ENCODE peak calls at places on chromosomes 5 and 9, in nine cellular contexts. O is tibial artery; A is right lobe of liver; T is CD4-positive, CD25-positive, alpha-beta regulatory T cell; M is sigmoid colon; R is aorta; K is heart right ventricle; Q is PC-3; Y is stomach. E is an unnamed sample.

GRCh38 chr5:144304683-144305082 is 134.0 kb downstream of the KCTD16 start:
- DNase-seq in O (no peak), A (no peak), T (no peak), M (no peak), R (no peak), K (no peak), Q (no peak), Y (no peak), E (no peak)

GRCh38 chr9:131237311-131237710 is 39.0 kb downstream of the FAM78A start:
- DNase-seq in O (no peak), A (no peak), T (no peak), M (peak), R (no peak), K (no peak), Q (no peak), Y (no peak), E (no peak)

GRCh38 chr9:135706288-135706687 is 4.3 kb downstream of the KCNT1 start:
- DNase-seq in O (no peak), A (no peak), T (no peak), M (no peak), R (no peak), K (no peak), Q (no peak), Y (no peak), E (no peak)

GRCh38 chr5:138974227-138975063 is 99.3 kb upstream of the LRRTM2 start:
- DNase-seq in O (peak), A (no peak), T (no peak), M (no peak), R (no peak), K (peak), Q (no peak), Y (peak), E (no peak)

GRCh38 chr5:516338-516925 is 7.8 kb downstream of the SLC9A3 start:
- DNase-seq in O (no peak), A (no peak), T (no peak), M (no peak), R (no peak), K (no peak), Q (no peak), Y (no peak), E (no peak)

GRCh38 chr5:390571-391491 is 52.1 kb upstream of the EXOC3 start:
- DNase-seq in O (peak), A (no peak), T (no peak), M (no peak), R (peak), K (no peak), Q (peak), Y (peak), E (no peak)

GRCh38 chr5:73311291-73312110 is 137.1 kb downstream of the FOXD1 start:
- DNase-seq in O (peak), A (no peak), T (no peak), M (no peak), R (peak), K (peak), Q (peak), Y (no peak), E (no peak)

GRCh38 chr5:120765189-120765588 is 301.1 kb downstream of the PRR16 start:
- DNase-seq in O (no peak), A (no peak), T (no peak), M (no peak), R (no peak), K (no peak), Q (no peak), Y (no peak), E (no peak)

GRCh38 chr5:136619556-136619955 is 254.2 kb upstream of the TRPC7 start:
- DNase-seq in O (no peak), A (no peak), T (no peak), M (no peak), R (no peak), K (no peak), Q (no peak), Y (no peak), E (no peak)

GRCh38 chr5:51518607-51519006 is 135.4 kb downstream of the ISL1 start:
- DNase-seq in O (no peak), A (no peak), T (no peak), M (no peak), R (no peak), K (no peak), Q (no peak), Y (no peak), E (no peak)

GRCh38 chr5:177509361-177509951 is at the start of gene DOK3:
- DNase-seq in O (peak), A (peak), T (no peak), M (no peak), R (no peak), K (peak), Q (no peak), Y (peak), E (no peak)

GRCh38 chr5:34849253-34849652 is 10.3 kb downstream of the TTC23L start:
- DNase-seq in O (no peak), A (no peak), T (no peak), M (no peak), R (no peak), K (no peak), Q (peak), Y (no peak), E (no peak)

GRCh38 chr9:78932849-78933627 is 636.1 kb downstream of the PSAT1 start:
- DNase-seq in O (no peak), A (no peak), T (no peak), M (no peak), R (no peak), K (no peak), Q (peak), Y (no peak), E (no peak)

GRCh38 chr9:32502459-32502858 is 23.5 kb downstream of the RIGI start:
- DNase-seq in O (no peak), A (no peak), T (no peak), M (no peak), R (no peak), K (no peak), Q (peak), Y (no peak), E (peak)

GRCh38 chr5:2387224-2388004 is 364.1 kb downstream of the IRX2 start:
- DNase-seq in O (no peak), A (no peak), T (no peak), M (no peak), R (no peak), K (no peak), Q (no peak), Y (no peak), E (no peak)

GRCh38 chr5:75622564-75622963 is 11.3 kb downstream of the ANKDD1B start:
- DNase-seq in O (no peak), A (no peak), T (no peak), M (no peak), R (no peak), K (no peak), Q (peak), Y (peak), E (peak)

GRCh38 chr9:34049630-34050384 is 1.1 kb upstream of the UBAP2 start:
- DNase-seq in O (no peak), A (no peak), T (no peak), M (no peak), R (no peak), K (peak), Q (no peak), Y (peak), E (no peak)

GRCh38 chr5:36885566-36886485 is 9.3 kb downstream of the NIPBL start:
- DNase-seq in O (no peak), A (no peak), T (no peak), M (peak), R (no peak), K (no peak), Q (no peak), Y (no peak), E (no peak)

GRCh38 chr5:110159202-110159601 is 469.5 kb downstream of the MAN2A1 start:
- DNase-seq in O (no peak), A (no peak), T (no peak), M (no peak), R (no peak), K (no peak), Q (peak), Y (no peak), E (peak)

GRCh38 chr5:172943283-172943841 is 15.9 kb upstream of the RPL26L1 start:
- DNase-seq in O (peak), A (no peak), T (no peak), M (no peak), R (peak), K (peak), Q (no peak), Y (no peak), E (no peak)

GRCh38 chr5:56039985-56040384 is 45.2 kb upstream of the IL6ST start:
- DNase-seq in O (no peak), A (no peak), T (no peak), M (no peak), R (no peak), K (no peak), Q (peak), Y (no peak), E (no peak)

GRCh38 chr5:166073921-166074838 is 2217.3 kb upstream of the WWC1 start:
- DNase-seq in O (no peak), A (no peak), T (no peak), M (no peak), R (no peak), K (no peak), Q (no peak), Y (no peak), E (no peak)

GRCh38 chr9:20649381-20649780 is 27.1 kb upstream of the MLLT3 start:
- DNase-seq in O (no peak), A (no peak), T (no peak), M (no peak), R (no peak), K (no peak), Q (peak), Y (no peak), E (no peak)

GRCh38 chr5:172183881-172184280 is 4.1 kb downstream of the STK10 start:
- DNase-seq in O (no peak), A (no peak), T (no peak), M (no peak), R (no peak), K (no peak), Q (no peak), Y (no peak), E (no peak)

GRCh38 chr5:137845472-137845871 is 22.2 kb upstream of the MYOT start:
- DNase-seq in O (no peak), A (no peak), T (no peak), M (no peak), R (no peak), K (no peak), Q (no peak), Y (no peak), E (no peak)

GRCh38 chr5:14234204-14234603 is 91.1 kb downstream of the TRIO start:
- DNase-seq in O (no peak), A (no peak), T (no peak), M (no peak), R (no peak), K (no peak), Q (no peak), Y (no peak), E (peak)

GRCh38 chr9:127876764-127877562 is 512 bp downstream of the AK1 start:
- DNase-seq in O (no peak), A (peak), T (no peak), M (peak), R (peak), K (no peak), Q (no peak), Y (no peak), E (no peak)

GRCh38 chr5:1542011-1542410 is 18.3 kb upstream of the LPCAT1 start:
- DNase-seq in O (no peak), A (no peak), T (no peak), M (peak), R (peak), K (no peak), Q (no peak), Y (no peak), E (no peak)

GRCh38 chr9:121744687-121745395 is 93.4 kb downstream of the DAB2IP start:
- DNase-seq in O (no peak), A (no peak), T (no peak), M (no peak), R (no peak), K (no peak), Q (no peak), Y (no peak), E (no peak)

GRCh38 chr9:128007566-128008138 is 26.9 kb upstream of the EEIG1 start:
- DNase-seq in O (peak), A (peak), T (peak), M (no peak), R (no peak), K (peak), Q (peak), Y (peak), E (no peak)

GRCh38 chr5:124403281-124403680 is 343.2 kb downstream of the ZNF608 start:
- DNase-seq in O (no peak), A (no peak), T (no peak), M (no peak), R (no peak), K (no peak), Q (no peak), Y (no peak), E (no peak)

GRCh38 chr9:16628421-16628820 is 242.0 kb downstream of the BNC2 start:
- DNase-seq in O (no peak), A (no peak), T (no peak), M (no peak), R (no peak), K (no peak), Q (no peak), Y (no peak), E (no peak)

GRCh38 chr5:154868702-154869101 is 10.3 kb downstream of the CNOT8 start:
- DNase-seq in O (no peak), A (no peak), T (no peak), M (no peak), R (no peak), K (no peak), Q (peak), Y (no peak), E (no peak)

GRCh38 chr5:180072556-180072955 is 997 bp upstream of the RNF130 start:
- DNase-seq in O (no peak), A (no peak), T (no peak), M (no peak), R (no peak), K (no peak), Q (no peak), Y (no peak), E (no peak)

GRCh38 chr9:110030632-110031031 is 177.3 kb downstream of the C9orf152 start:
- DNase-seq in O (no peak), A (no peak), T (no peak), M (no peak), R (no peak), K (no peak), Q (no peak), Y (no peak), E (no peak)

GRCh38 chr9:136599811-136600660 is 54.2 kb upstream of the NOTCH1 start:
- DNase-seq in O (no peak), A (no peak), T (no peak), M (no peak), R (no peak), K (no peak), Q (no peak), Y (no peak), E (no peak)

GRCh38 chr5:98770158-98770910 is 3.1 kb upstream of the RGMB start:
- DNase-seq in O (peak), A (peak), T (peak), M (peak), R (peak), K (peak), Q (peak), Y (peak), E (no peak)

GRCh38 chr5:98769006-98769255 is 4.5 kb upstream of the RGMB start:
- DNase-seq in O (no peak), A (peak), T (no peak), M (no peak), R (peak), K (peak), Q (peak), Y (peak), E (no peak)

GRCh38 chr5:98768160-98769005 is 5.1 kb upstream of the RGMB start:
- DNase-seq in O (no peak), A (no peak), T (peak), M (no peak), R (no peak), K (peak), Q (peak), Y (peak), E (no peak)

GRCh38 chr5:98770911-98771322 is 2.5 kb upstream of the RGMB start:
- DNase-seq in O (no peak), A (no peak), T (peak), M (no peak), R (no peak), K (no peak), Q (no peak), Y (no peak), E (no peak)

DNA sequence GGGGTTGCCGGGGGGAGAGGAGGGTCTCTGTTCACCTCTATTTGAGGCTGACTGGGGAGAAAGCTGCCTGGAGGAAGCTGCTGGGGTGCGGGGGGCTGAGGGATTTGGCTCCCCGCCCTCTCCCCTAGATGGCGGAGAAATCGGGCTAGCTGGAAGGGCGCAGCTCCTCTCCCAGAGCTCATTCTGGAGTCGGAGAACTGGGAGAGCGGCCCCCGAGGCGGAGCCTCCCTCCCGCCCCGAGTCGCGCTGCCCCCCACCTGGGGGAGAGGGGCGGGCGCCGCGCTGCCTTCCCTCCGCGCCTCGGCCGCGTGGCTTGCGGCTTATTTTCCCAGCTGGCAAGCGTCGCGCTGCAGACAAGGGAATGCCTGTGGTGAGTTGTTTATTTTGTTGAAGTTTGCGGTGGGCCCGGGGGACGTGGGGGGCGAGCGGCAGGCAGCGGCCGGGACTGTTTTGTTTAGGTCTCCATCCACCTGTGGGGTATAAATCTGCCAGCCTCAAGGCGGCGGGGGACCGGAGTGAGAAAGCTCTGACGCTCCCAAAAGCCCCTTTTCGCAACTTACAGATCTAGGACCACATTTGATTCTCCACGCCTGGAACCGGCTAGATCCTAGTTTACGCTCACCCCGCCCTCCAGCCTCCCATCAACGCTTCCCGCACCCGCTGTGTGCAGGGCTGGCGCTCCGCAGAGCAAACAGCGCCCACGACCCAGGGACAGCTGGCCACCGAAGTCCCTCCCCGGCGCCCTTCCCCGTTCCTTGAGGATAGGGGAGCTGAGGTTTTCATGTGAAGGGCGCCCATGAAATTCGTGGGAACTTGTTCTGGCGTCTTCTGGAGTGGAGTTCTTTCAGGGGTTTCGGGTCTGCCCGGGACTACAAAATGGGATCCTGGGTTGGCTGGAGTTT is 4.0 kb upstream of the RGMB start:
- DNase-seq in O (peak), A (peak), T (peak), M (peak), R (no peak), K (peak), Q (peak), Y (peak), E (no peak)
- H3K27ac ChIP-seq in O (peak), A (no peak), T (no peak), M (peak), R (no peak), K (peak), Q (no peak), Y (peak), E (peak)

GRCh38 chr5:53303105-53303504 is 177.3 kb upstream of the FST start:
- DNase-seq in O (no peak), A (no peak), T (no peak), M (no peak), R (no peak), K (no peak), Q (peak), Y (no peak), E (peak)
- H3K27ac ChIP-seq in O (peak), A (no peak), T (no peak), M (no peak), R (no peak), K (no peak), Q (no peak), Y (no peak), E (peak)

GRCh38 chr5:67283988-67284457 is 87.4 kb upstream of the CD180 start:
- DNase-seq in O (no peak), A (no peak), T (no peak), M (no peak), R (no peak), K (no peak), Q (no peak), Y (no peak), E (no peak)
- H3K27ac ChIP-seq in O (no peak), A (no peak), T (no peak), M (no peak), R (no peak), K (no peak), Q (no peak), Y (no peak), E (peak)

GRCh38 chr5:83066548-83067110 is 10.6 kb downstream of the TMEM167A start:
- DNase-seq in O (no peak), A (no peak), T (no peak), M (no peak), R (no peak), K (no peak), Q (no peak), Y (no peak), E (no peak)
- H3K27ac ChIP-seq in O (no peak), A (no peak), T (no peak), M (no peak), R (no peak), K (no peak), Q (no peak), Y (no peak), E (no peak)

DNA sequence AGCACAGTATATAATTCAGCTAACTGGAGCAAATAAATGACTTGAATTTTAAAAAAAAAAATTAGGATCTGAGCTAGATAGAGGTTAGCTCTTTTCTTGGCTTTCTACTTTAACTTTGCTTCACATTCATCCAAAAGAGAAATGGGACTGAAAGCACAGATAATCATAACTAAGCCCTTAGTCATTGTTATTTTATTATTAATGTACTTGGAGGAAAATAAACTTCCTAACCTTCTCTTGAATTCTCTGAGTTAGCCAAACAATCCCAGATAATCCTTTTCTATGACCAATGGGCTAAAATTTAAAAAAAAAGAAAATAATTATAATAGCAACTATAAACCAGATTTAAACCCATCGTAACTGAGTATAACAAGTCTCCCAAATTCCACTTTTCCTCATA is 57.6 kb upstream of the RASA1 start:
- DNase-seq in O (no peak), A (no peak), T (no peak), M (no peak), R (no peak), K (no peak), Q (peak), Y (no peak), E (no peak)
- H3K27ac ChIP-seq in O (no peak), A (no peak), T (no peak), M (no peak), R (no peak), K (no peak), Q (no peak), Y (no peak), E (peak)

DNA sequence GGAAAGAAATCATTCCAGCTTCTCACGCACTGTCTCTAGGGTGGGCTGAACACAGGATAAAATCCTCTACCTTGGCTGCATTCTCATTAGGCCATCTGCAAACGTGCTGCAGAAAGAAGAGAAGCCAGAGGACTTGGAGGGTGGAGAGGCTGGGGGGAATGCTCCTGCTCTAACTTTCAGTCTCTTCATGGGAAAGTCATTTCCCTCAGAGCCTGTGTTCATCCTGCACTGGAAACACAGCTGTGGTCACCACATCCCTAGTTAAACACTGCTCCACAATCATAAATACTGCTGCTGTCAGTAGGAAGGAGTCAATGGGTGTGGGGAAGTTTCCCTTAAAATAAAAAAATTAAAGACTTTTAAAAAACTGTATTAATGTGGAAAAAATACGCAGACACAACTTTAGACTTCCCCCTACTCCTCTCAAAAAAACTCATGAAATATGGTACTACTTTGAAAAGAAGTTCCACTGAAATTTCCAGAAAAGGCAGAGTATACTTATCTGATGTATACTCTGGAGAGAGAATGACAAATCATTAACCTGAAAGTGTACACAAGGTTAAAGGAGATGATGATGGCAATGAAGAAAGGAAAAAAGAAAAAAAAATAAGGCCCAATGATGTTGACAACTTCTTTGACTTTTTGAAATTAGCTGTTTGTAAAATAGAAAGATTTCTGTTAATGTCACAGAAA is 46.8 kb downstream of the LHFPL2 start:
- DNase-seq in O (no peak), A (no peak), T (no peak), M (no peak), R (no peak), K (no peak), Q (peak), Y (no peak), E (no peak)
- H3K27ac ChIP-seq in O (peak), A (no peak), T (no peak), M (peak), R (no peak), K (no peak), Q (peak), Y (peak), E (no peak)

E was measured in epithelial cell of prostate.